ENCODE peak calls at places on chromosomes 6 and 20, in four cellular contexts. L is astrocyte of the spinal cord, Q is fibroblast of lung, B is choroid plexus epithelial cell. V is an unnamed sample.

GRCh38 chr6:12594541-12594893 is 122.0 kb upstream of the PHACTR1 start:
- DNase-seq in L (no peak), Q (no peak), B (no peak), V (no peak)

GRCh38 chr20:61731363-61732181 is 334.1 kb downstream of the TAF4 start:
- DNase-seq in L (peak), Q (peak), B (peak), V (no peak)

GRCh38 chr6:157867155-157867559 is 44.1 kb downstream of the SNX9 start:
- DNase-seq in L (peak), Q (peak), B (peak), V (peak)

GRCh38 chr20:14334306-14334930 is 3.0 kb downstream of the FLRT3 start:
- DNase-seq in L (peak), Q (peak), B (peak), V (peak)

GRCh38 chr20:1890469-1891262 is 4.5 kb upstream of the SIRPA start:
- DNase-seq in L (no peak), Q (no peak), B (no peak), V (no peak)

GRCh38 chr6:18323935-18324707 is 59.8 kb upstream of the DEK start:
- DNase-seq in L (peak), Q (peak), B (peak), V (peak)

GRCh38 chr6:152642578-152643375 is 5.6 kb upstream of the SYNE1 start:
- DNase-seq in L (peak), Q (peak), B (peak), V (peak)

GRCh38 chr6:24933266-24933665 is 2.5 kb downstream of the RIPOR2 start:
- DNase-seq in L (no peak), Q (no peak), B (no peak), V (peak)

GRCh38 chr6:148776321-148776966 is 29.6 kb downstream of the UST start:
- DNase-seq in L (peak), Q (peak), B (peak), V (peak)

GRCh38 chr6:44508646-44509045 is 121.1 kb downstream of the CDC5L start:
- DNase-seq in L (peak), Q (peak), B (peak), V (peak)

GRCh38 chr6:119112856-119113530 is 34.5 kb upstream of the FAM184A start:
- DNase-seq in L (no peak), Q (no peak), B (no peak), V (no peak)

GRCh38 chr6:147000545-147001488 is 203.4 kb upstream of the STXBP5 start:
- DNase-seq in L (peak), Q (peak), B (peak), V (peak)

GRCh38 chr6:126170875-126171489 is 168.9 kb upstream of the CENPW start:
- DNase-seq in L (no peak), Q (peak), B (peak), V (peak)

GRCh38 chr6:63636516-63636968 is 940 bp downstream of the PHF3 start:
- DNase-seq in L (peak), Q (peak), B (peak), V (peak)

GRCh38 chr20:45346291-45346718 is 1.9 kb downstream of the SDC4 start:
- DNase-seq in L (no peak), Q (no peak), B (no peak), V (no peak)

GRCh38 chr6:139395891-139396299 is 21.4 kb upstream of the CITED2 start:
- DNase-seq in L (no peak), Q (no peak), B (no peak), V (no peak)

GRCh38 chr20:56212071-56212470 is 36.5 kb upstream of the MC3R start:
- DNase-seq in L (no peak), Q (no peak), B (no peak), V (peak)

GRCh38 chr6:16625319-16626240 is 135.7 kb downstream of the ATXN1 start:
- DNase-seq in L (no peak), Q (no peak), B (peak), V (no peak)

GRCh38 chr6:134891633-134892032 is 58.3 kb downstream of the ALDH8A1 start:
- DNase-seq in L (no peak), Q (no peak), B (no peak), V (no peak)

GRCh38 chr6:42227173-42227850 is 9.7 kb upstream of the MRPS10 start:
- DNase-seq in L (no peak), Q (no peak), B (no peak), V (no peak)

GRCh38 chr6:149651056-149651455 is 2.5 kb upstream of the KATNA1 start:
- DNase-seq in L (no peak), Q (no peak), B (no peak), V (no peak)

GRCh38 chr6:148720371-148720770 is 26.5 kb upstream of the UST start:
- DNase-seq in L (peak), Q (peak), B (no peak), V (peak)

GRCh38 chr20:13261460-13262301 is 40.6 kb downstream of the ISM1 start:
- DNase-seq in L (peak), Q (peak), B (peak), V (peak)

GRCh38 chr6:167090171-167090570 is 32.7 kb upstream of the CCR6 start:
- DNase-seq in L (no peak), Q (no peak), B (no peak), V (no peak)

GRCh38 chr20:13061381-13061780 is 52.6 kb downstream of the SPTLC3 start:
- DNase-seq in L (no peak), Q (no peak), B (no peak), V (no peak)

GRCh38 chr6:140073456-140073855 is 699.0 kb upstream of the CITED2 start:
- DNase-seq in L (no peak), Q (peak), B (peak), V (peak)

GRCh38 chr6:141169419-141169818 is 963.3 kb upstream of the GJE1 start:
- DNase-seq in L (peak), Q (peak), B (peak), V (peak)

GRCh38 chr20:61328906-61329558 is 77.0 kb downstream of the CDH4 start:
- DNase-seq in L (no peak), Q (peak), B (no peak), V (peak)

GRCh38 chr6:87291879-87292278 is 30.5 kb upstream of the SMIM8 start:
- DNase-seq in L (no peak), Q (no peak), B (no peak), V (no peak)

GRCh38 chr20:50919567-50919966 is 11.7 kb downstream of the ADNP start:
- DNase-seq in L (peak), Q (peak), B (peak), V (peak)

GRCh38 chr6:57064809-57065208 is 18.3 kb downstream of the KIAA1586 start:
- DNase-seq in L (peak), Q (no peak), B (peak), V (no peak)

GRCh38 chr20:9572690-9573089 is 58.3 kb downstream of the LAMP5 start:
- DNase-seq in L (no peak), Q (no peak), B (no peak), V (no peak)

GRCh38 chr6:162709431-162709830 is 18.1 kb downstream of the PRKN start:
- DNase-seq in L (no peak), Q (no peak), B (no peak), V (no peak)

GRCh38 chr6:35058827-35059522 is 82.2 kb downstream of the TCP11 start:
- DNase-seq in L (no peak), Q (no peak), B (no peak), V (no peak)

GRCh38 chr20:48878849-48879248 is 42.7 kb upstream of the ARFGEF2 start:
- DNase-seq in L (no peak), Q (no peak), B (no peak), V (no peak)

GRCh38 chr6:6711832-6712231 is 123.3 kb downstream of the LY86 start:
- DNase-seq in L (no peak), Q (no peak), B (no peak), V (no peak)

GRCh38 chr6:6699741-6700367 is 111.3 kb downstream of the LY86 start:
- DNase-seq in L (peak), Q (peak), B (peak), V (peak)

DNA sequence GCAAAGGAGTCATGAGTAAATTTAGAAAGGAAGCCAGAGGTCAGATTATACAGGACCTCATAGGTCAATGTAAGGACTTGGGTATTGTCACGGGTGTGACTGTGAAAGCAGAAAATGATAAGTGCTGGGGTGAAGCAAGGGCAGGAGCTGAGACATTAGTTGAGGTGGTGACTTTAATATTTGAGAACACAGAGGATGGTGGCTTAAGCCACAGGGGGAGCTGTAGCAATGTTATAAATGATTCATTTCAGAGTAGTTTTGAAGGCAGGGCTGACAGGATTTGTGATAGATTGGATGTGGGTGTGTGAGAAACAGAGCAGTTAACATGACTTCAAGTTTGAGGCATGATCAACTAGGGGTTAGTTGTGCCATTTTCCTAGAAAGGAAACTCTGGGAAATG is 659.9 kb downstream of the EPM2A start:
- DNase-seq in L (no peak), Q (no peak), B (no peak), V (no peak)
- TF ChIP-seq CTCF in L (no peak), Q (no peak), B (peak), V (no peak)

DNA sequence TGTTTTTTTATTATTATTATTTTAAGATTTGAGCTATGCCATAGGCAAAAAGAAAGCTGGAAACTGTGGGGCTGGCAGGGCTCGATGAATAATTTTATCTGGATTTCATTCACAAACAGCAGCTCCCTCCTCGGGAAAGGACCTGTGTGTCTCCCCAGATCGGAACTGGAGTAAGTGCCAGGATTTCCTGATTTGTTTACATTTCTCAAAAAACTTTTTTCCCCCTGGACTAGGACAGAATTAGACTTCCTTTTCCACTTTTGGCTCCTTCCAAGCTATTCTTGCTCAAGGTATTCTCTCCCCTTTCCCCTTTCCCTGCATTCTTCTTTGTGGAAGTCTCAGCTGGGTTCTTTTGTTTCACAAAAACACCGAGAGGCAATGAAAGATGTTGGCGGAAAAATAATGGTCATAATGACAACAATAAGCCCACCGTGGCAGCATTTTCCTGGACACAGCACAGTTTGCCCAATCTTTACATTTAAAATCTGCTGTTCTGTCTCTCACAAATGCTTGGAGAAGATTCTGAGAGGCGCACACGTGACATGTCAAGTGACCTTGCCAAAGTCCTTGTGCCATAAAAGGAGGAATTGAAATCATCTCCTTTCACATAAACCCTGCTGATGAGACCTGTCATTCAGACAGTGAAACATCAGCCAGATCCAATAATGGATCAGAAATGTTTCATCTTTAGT is 85.8 kb upstream of the PREP start:
- DNase-seq in L (no peak), Q (peak), B (peak), V (no peak)
- H3K4me3 ChIP-seq in L (no peak), Q (peak), B (peak), V (no peak)

GRCh38 chr6:20686142-20686541 is 151.9 kb downstream of the CDKAL1 start:
- DNase-seq in L (no peak), Q (no peak), B (no peak), V (no peak)
- TF ChIP-seq CTCF in L (no peak), Q (no peak), B (no peak), V (no peak)

GRCh38 chr6:22068561-22069346 is 228.1 kb downstream of the PRL start:
- DNase-seq in L (no peak), Q (no peak), B (no peak), V (no peak)

GRCh38 chr6:22067127-22067526 is 229.7 kb downstream of the PRL start:
- DNase-seq in L (no peak), Q (no peak), B (no peak), V (no peak)

GRCh38 chr6:22064558-22064957 is 232.3 kb downstream of the PRL start:
- DNase-seq in L (no peak), Q (no peak), B (no peak), V (no peak)

GRCh38 chr6:22057962-22058361 is 238.9 kb downstream of the PRL start:
- DNase-seq in L (peak), Q (no peak), B (no peak), V (no peak)

DNA sequence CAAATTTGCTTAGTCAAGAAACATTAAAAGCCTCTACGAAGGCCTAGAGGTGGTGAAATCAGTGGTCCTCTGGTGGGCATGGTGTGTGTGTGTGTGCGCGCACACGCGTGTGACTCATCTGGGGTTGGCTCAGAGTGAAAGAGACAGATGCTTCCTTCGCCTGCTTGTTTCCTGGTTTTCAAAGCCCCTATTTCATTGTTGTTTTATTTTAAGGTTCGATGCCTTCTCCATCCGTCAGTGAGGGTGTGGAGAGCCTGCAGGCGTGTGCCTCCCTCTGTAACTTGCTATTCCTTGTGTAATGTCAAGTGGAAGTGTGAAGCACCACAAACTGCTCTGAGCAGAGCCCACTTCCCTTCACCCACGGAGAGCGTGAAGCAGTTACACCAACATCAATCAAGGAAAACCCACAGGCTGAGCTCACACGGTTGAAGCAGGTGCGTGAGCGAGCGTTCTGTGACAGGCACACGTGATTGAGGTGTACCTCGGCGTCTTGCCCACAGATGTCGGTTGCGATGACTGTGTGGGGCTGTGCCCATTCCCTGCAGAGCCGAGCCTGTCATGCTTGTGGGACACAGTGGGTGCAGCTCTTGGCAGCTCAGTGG is 233.9 kb downstream of the PRL start:
- DNase-seq in L (no peak), Q (no peak), B (no peak), V (no peak)
- H3K4me3 ChIP-seq in L (no peak), Q (no peak), B (no peak), V (no peak)

GRCh38 chr6:781350-781961 is 88.5 kb upstream of the EXOC2 start:
- DNase-seq in L (no peak), Q (no peak), B (no peak), V (no peak)

GRCh38 chr6:776394-777041 is 83.6 kb upstream of the EXOC2 start:
- DNase-seq in L (no peak), Q (peak), B (no peak), V (no peak)

GRCh38 chr6:782141-782540 is 89.2 kb upstream of the EXOC2 start:
- DNase-seq in L (no peak), Q (peak), B (no peak), V (no peak)

GRCh38 chr6:783966-784365 is 91.0 kb upstream of the EXOC2 start:
- DNase-seq in L (peak), Q (no peak), B (peak), V (no peak)

GRCh38 chr6:780669-781068 is 87.7 kb upstream of the EXOC2 start:
- DNase-seq in L (no peak), Q (no peak), B (no peak), V (no peak)
- TF ChIP-seq CTCF in L (no peak), Q (no peak), B (no peak), V (no peak)

V was measured in fibroblast of villous mesenchyme.